ENCODE peak calls at places on chromosomes 1 and 21, in seven cellular contexts. N is right atrium auricular region, Y is GM06990, K is BE2C, M is IMR-90, X is prostate gland, I is transverse colon. B is an unnamed sample. For H3K27me3, the result is how much of the 10 kb centered on the place peaks cover.

GRCh38 chr1:234684854-234685253 is 74.9 kb upstream of the IRF2BP2 start:
- DNase-seq in N (no peak), Y (no peak), K (no peak), M (no peak), X (no peak), I (no peak), B (no peak)

GRCh38 chr1:47232187-47232874 is at the start of gene TAL1:
- DNase-seq in N (no peak), Y (no peak), K (no peak), M (no peak), X (no peak), I (no peak), B (no peak)

GRCh38 chr1:42014823-42015222 is 96.1 kb upstream of the HIVEP3 start:
- DNase-seq in N (no peak), Y (no peak), K (no peak), M (no peak), X (no peak), I (no peak), B (peak)

GRCh38 chr21:31875424-31876097 is 2.7 kb downstream of the HUNK start:
- DNase-seq in N (no peak), Y (no peak), K (no peak), M (peak), X (no peak), I (no peak), B (peak)

GRCh38 chr1:234862944-234863515 is 253.1 kb upstream of the IRF2BP2 start:
- DNase-seq in N (peak), Y (no peak), K (no peak), M (peak), X (peak), I (peak), B (peak)

GRCh38 chr21:44285547-44285992 is at the start of gene AIRE:
- DNase-seq in N (no peak), Y (peak), K (peak), M (peak), X (no peak), I (no peak), B (no peak)

GRCh38 chr1:25468037-25468436 is 37.3 kb downstream of the MACO1 start:
- DNase-seq in N (no peak), Y (no peak), K (no peak), M (peak), X (no peak), I (no peak), B (no peak)

GRCh38 chr1:73803380-73803779 is 394.6 kb downstream of the LRRIQ3 start:
- DNase-seq in N (no peak), Y (no peak), K (no peak), M (no peak), X (no peak), I (no peak), B (no peak)

GRCh38 chr1:40784141-40784770 is 669 bp downstream of the KCNQ4 start:
- DNase-seq in N (no peak), Y (no peak), K (no peak), M (no peak), X (no peak), I (no peak), B (no peak)

GRCh38 chr1:179036844-179037465 is 11.3 kb downstream of the FAM20B start:
- DNase-seq in N (no peak), Y (peak), K (no peak), M (peak), X (no peak), I (no peak), B (no peak)

GRCh38 chr21:43814215-43815106 is 25.1 kb downstream of the RRP1 start:
- DNase-seq in N (no peak), Y (no peak), K (no peak), M (no peak), X (no peak), I (no peak), B (no peak)

GRCh38 chr1:196400478-196401453 is 207.5 kb downstream of the KCNT2 start:
- DNase-seq in N (peak), Y (no peak), K (no peak), M (peak), X (no peak), I (peak), B (peak)

GRCh38 chr21:31180256-31181088 is 142.2 kb upstream of the KRTAP19-8 start:
- DNase-seq in N (no peak), Y (no peak), K (peak), M (peak), X (no peak), I (no peak), B (no peak)

GRCh38 chr21:41282412-41282811 is 34.2 kb upstream of the FAM3B start:
- DNase-seq in N (no peak), Y (no peak), K (no peak), M (no peak), X (no peak), I (no peak), B (no peak)

GRCh38 chr1:9835758-9836631 is 12.2 kb upstream of the CLSTN1 start:
- DNase-seq in N (no peak), Y (no peak), K (no peak), M (peak), X (peak), I (peak), B (peak)

GRCh38 chr1:61285371-61285885 is 203.1 kb downstream of the NFIA start:
- DNase-seq in N (no peak), Y (no peak), K (no peak), M (no peak), X (no peak), I (no peak), B (no peak)

GRCh38 chr1:41501581-41501980 is 17.1 kb upstream of the EDN2 start:
- DNase-seq in N (no peak), Y (no peak), K (no peak), M (no peak), X (peak), I (peak), B (peak)

GRCh38 chr1:34408011-34408410 is 231.3 kb downstream of the C1orf94 start:
- DNase-seq in N (no peak), Y (no peak), K (no peak), M (no peak), X (no peak), I (no peak), B (no peak)

GRCh38 chr1:62439652-62440371 is 3.0 kb downstream of the USP1 start:
- DNase-seq in N (no peak), Y (peak), K (no peak), M (peak), X (no peak), I (no peak), B (no peak)

GRCh38 chr1:20725189-20726106 is 7.1 kb downstream of the SH2D5 start:
- DNase-seq in N (no peak), Y (no peak), K (no peak), M (peak), X (no peak), I (no peak), B (peak)

GRCh38 chr1:48596036-48596435 is 124.0 kb upstream of the SPATA6 start:
- DNase-seq in N (no peak), Y (no peak), K (no peak), M (no peak), X (no peak), I (no peak), B (no peak)

GRCh38 chr1:24484208-24484607 is 18.4 kb upstream of the RCAN3 start:
- DNase-seq in N (no peak), Y (no peak), K (no peak), M (no peak), X (no peak), I (no peak), B (no peak)

GRCh38 chr1:240337795-240338194 is 246.1 kb downstream of the FMN2 start:
- DNase-seq in N (no peak), Y (no peak), K (no peak), M (peak), X (no peak), I (no peak), B (peak)

GRCh38 chr1:167388976-167389375 is 129.4 kb downstream of the CD247 start:
- DNase-seq in N (no peak), Y (no peak), K (no peak), M (no peak), X (no peak), I (no peak), B (no peak)

GRCh38 chr1:85975770-85976386 is 180.7 kb downstream of the COL24A1 start:
- DNase-seq in N (no peak), Y (no peak), K (no peak), M (no peak), X (no peak), I (no peak), B (no peak)

GRCh38 chr1:91592716-91593477 is 92.2 kb downstream of the CDC7 start:
- DNase-seq in N (no peak), Y (no peak), K (no peak), M (no peak), X (no peak), I (no peak), B (no peak)

GRCh38 chr1:220274122-220274855 is 2.0 kb upstream of the RAB3GAP2 start:
- DNase-seq in N (no peak), Y (no peak), K (no peak), M (peak), X (no peak), I (no peak), B (no peak)

GRCh38 chr1:172938676-172939075 is 112.1 kb downstream of the TNFSF18 start:
- DNase-seq in N (no peak), Y (no peak), K (no peak), M (peak), X (no peak), I (no peak), B (no peak)

GRCh38 chr1:161932668-161933067 is 91.0 kb downstream of the OLFML2B start:
- DNase-seq in N (peak), Y (no peak), K (no peak), M (no peak), X (no peak), I (peak), B (no peak)

GRCh38 chr1:215830221-215830620 is 263.1 kb downstream of the KCTD3 start:
- DNase-seq in N (no peak), Y (no peak), K (no peak), M (no peak), X (no peak), I (no peak), B (no peak)

GRCh38 chr1:54239603-54240002 is 39.6 kb downstream of the MRPL37 start:
- DNase-seq in N (no peak), Y (no peak), K (no peak), M (no peak), X (no peak), I (no peak), B (no peak)

GRCh38 chr1:218259800-218260199 is 25.3 kb upstream of the RRP15 start:
- DNase-seq in N (no peak), Y (no peak), K (no peak), M (no peak), X (no peak), I (no peak), B (no peak)

GRCh38 chr1:1832820-1833219 is 54.5 kb upstream of the NADK start:
- DNase-seq in N (no peak), Y (no peak), K (peak), M (peak), X (no peak), I (no peak), B (no peak)

GRCh38 chr1:171434717-171435346 is 50.5 kb upstream of the PRRC2C start:
- DNase-seq in N (peak), Y (no peak), K (no peak), M (peak), X (no peak), I (no peak), B (peak)

GRCh38 chr1:195097316-195097715 is 1510.9 kb downstream of the KCNT2 start:
- DNase-seq in N (no peak), Y (no peak), K (no peak), M (no peak), X (no peak), I (no peak), B (no peak)

GRCh38 chr1:151838491-151839412 is 868 bp downstream of the C2CD4D start:
- DNase-seq in N (no peak), Y (no peak), K (no peak), M (no peak), X (no peak), I (no peak), B (no peak)
- H3K4me3 ChIP-seq in N (peak), Y (peak), K (no peak), M (peak), X (peak), I (peak), B (no peak)

GRCh38 chr1:143665606-143666005 is 306.2 kb downstream of the FAM72C start:
- DNase-seq in N (no peak), Y (no peak), K (no peak), M (no peak), X (no peak), I (no peak), B (no peak)

GRCh38 chr1:143661418-143662120 is 310.2 kb downstream of the FAM72C start:
- DNase-seq in N (no peak), Y (no peak), K (no peak), M (no peak), X (no peak), I (no peak), B (peak)

GRCh38 chr1:143667730-143668129 is 304.1 kb downstream of the FAM72C start:
- DNase-seq in N (no peak), Y (no peak), K (no peak), M (no peak), X (no peak), I (no peak), B (no peak)

GRCh38 chr1:143666851-143667250 is 304.9 kb downstream of the FAM72C start:
- DNase-seq in N (no peak), Y (no peak), K (no peak), M (no peak), X (no peak), I (no peak), B (no peak)
- H3K27me3 ChIP-seq in N (under half), Y (under half), K (half or more), M (under half), X (under half), I (under half), B (under half)

GRCh38 chr1:28258628-28259251 is 578 bp upstream of the SESN2 start:
- DNase-seq in N (no peak), Y (no peak), K (no peak), M (no peak), X (no peak), I (no peak), B (peak)
- H3K4me3 ChIP-seq in N (no peak), Y (peak), K (peak), M (no peak), X (no peak), I (peak), B (peak)

GRCh38 chr1:204232530-204232929 is 18.7 kb upstream of the GOLT1A start:
- DNase-seq in N (no peak), Y (no peak), K (no peak), M (peak), X (no peak), I (no peak), B (no peak)
- H3K27me3 ChIP-seq in N (under half), Y (under half), K (under half), M (under half), X (under half), I (under half), B (under half)